ENCODE peak calls at places on chromosomes 1 and 21, in four cellular contexts. W is K562, D is GM12878, B is HepG2. T is an unnamed sample.

GRCh38 chr1:27366411-27367159 is at the start of gene MAP3K6:
- DNase-seq in D (no peak), W (peak; percentile 91), B (no peak), T (peak; percentile 85)

GRCh38 chr1:6133146-6133895 is 46.8 kb downstream of the CHD5 start:
- DNase-seq in W (no peak), B (no peak), D (no peak), T (no peak)

GRCh38 chr1:109149874-109150601 is 36.1 kb downstream of the ELAPOR1 start:
- DNase-seq in B (peak; percentile 47), W (no peak), D (no peak), T (no peak)

GRCh38 chr1:194369060-194369459 is 1182.6 kb upstream of the B3GALT2 start:
- DNase-seq in W (no peak), D (no peak), B (no peak), T (no peak)

GRCh38 chr21:16116798-16117197 is 387.0 kb downstream of the USP25 start:
- DNase-seq in B (no peak), W (no peak), D (no peak), T (no peak)

GRCh38 chr1:196059210-196059609 is 549.0 kb downstream of the KCNT2 start:
- DNase-seq in D (no peak), W (peak; percentile 13), B (no peak), T (no peak)

GRCh38 chr1:99292946-99293345 is 28.7 kb downstream of the PLPPR4 start:
- DNase-seq in W (no peak), B (no peak), D (no peak), T (no peak)

GRCh38 chr1:4972761-4973320 is 318.4 kb downstream of the AJAP1 start:
- DNase-seq in B (no peak), W (no peak), D (no peak), T (no peak)

GRCh38 chr1:156586323-156586722 is 5.3 kb upstream of the NAXE start:
- DNase-seq in D (no peak), W (no peak), B (no peak), T (no peak)

GRCh38 chr1:22284906-22285544 is 142.1 kb upstream of the WNT4 start:
- DNase-seq in B (no peak), W (no peak), D (no peak), T (no peak)

GRCh38 chr1:57307382-57307781 is 116.5 kb downstream of the DAB1 start:
- DNase-seq in B (no peak), W (peak; percentile 62), D (peak; percentile 3), T (no peak)

GRCh38 chr1:232990176-232990723 is 39.8 kb downstream of the NTPCR start:
- DNase-seq in W (no peak), D (no peak), B (no peak), T (no peak)

GRCh38 chr1:205598841-205599666 is 32.8 kb downstream of the ELK4 start:
- DNase-seq in D (no peak), W (no peak), B (no peak), T (no peak)
- TF ChIP-seq BRCA1 in D (no peak), W (no peak), B (no peak), T (no peak)

GRCh38 chr1:20063861-20064292 is 6.1 kb upstream of the PLA2G5 start:
- DNase-seq in D (no peak), B (peak; percentile 27), W (no peak), T (peak; percentile 14)

GRCh38 chr1:20057886-20058420 is 12.0 kb upstream of the PLA2G5 start:
- DNase-seq in B (no peak), W (no peak), D (no peak), T (no peak)

GRCh38 chr1:20061866-20062265 is 8.1 kb upstream of the PLA2G5 start:
- DNase-seq in B (no peak), W (no peak), D (no peak), T (no peak)

GRCh38 chr1:20059847-20060246 is 10.1 kb upstream of the PLA2G5 start:
- DNase-seq in W (no peak), B (no peak), D (no peak), T (no peak)

DNA sequence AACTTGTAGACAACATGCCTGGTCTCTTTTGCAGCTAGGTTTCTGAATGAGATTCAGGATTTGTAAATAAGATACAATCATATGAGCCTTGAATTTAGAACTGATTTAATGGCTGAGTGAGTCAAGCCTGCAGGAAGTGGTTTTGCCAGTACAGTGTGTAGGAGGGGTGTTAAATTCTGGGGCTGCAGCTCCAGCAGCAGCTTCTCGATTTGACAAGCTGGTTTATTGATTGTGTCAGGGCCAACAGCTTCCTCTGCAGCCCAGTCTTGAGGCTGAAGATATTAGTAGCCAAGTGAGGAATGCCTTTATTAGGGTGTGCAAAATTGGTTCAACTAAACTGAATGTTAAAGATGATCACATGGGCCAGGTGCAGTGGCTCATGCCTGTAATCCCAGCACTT is 11.5 kb upstream of the PLA2G5 start:
- DNase-seq in D (no peak), B (no peak), W (no peak), T (peak; percentile 2)
- TF ChIP-seq BRCA1 in D (no peak), B (no peak), W (no peak), T (no peak)

DNA sequence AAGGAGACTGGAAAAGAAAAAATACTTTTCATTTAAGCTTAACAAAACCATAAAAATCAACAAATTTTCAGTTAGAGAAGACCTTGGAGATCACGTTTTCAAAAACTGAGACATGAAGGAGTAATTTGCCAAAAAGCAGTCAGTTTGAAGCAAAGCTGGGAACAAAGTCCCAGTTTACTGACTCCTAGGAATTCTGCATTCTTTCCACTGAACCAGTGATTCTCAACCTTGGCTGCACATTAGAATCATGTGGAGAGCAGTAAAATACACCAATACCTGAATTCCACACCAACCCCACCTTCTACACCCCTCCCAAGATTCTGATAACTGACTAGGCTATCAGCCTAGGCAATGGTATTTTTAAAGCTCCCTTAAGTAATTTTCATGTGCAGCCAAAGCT is 73.5 kb downstream of the PRPF38A start:
- DNase-seq in W (no peak), B (peak; percentile 2), D (no peak), T (no peak)
- TF ChIP-seq BRCA1 in W (no peak), B (no peak), D (no peak), T (no peak)

GRCh38 chr1:15123925-15124324 is 29.6 kb upstream of the TMEM51 start:
- DNase-seq in W (no peak), D (no peak), B (no peak), T (no peak)

GRCh38 chr1:15123298-15123697 is 30.2 kb upstream of the TMEM51 start:
- DNase-seq in W (no peak), B (no peak), D (no peak), T (no peak)

GRCh38 chr1:15125101-15125745 is 28.3 kb upstream of the TMEM51 start:
- DNase-seq in B (no peak), D (no peak), W (no peak), T (no peak)

GRCh38 chr1:15122331-15122730 is 31.2 kb upstream of the TMEM51 start:
- DNase-seq in D (no peak), W (no peak), B (no peak), T (no peak)

DNA sequence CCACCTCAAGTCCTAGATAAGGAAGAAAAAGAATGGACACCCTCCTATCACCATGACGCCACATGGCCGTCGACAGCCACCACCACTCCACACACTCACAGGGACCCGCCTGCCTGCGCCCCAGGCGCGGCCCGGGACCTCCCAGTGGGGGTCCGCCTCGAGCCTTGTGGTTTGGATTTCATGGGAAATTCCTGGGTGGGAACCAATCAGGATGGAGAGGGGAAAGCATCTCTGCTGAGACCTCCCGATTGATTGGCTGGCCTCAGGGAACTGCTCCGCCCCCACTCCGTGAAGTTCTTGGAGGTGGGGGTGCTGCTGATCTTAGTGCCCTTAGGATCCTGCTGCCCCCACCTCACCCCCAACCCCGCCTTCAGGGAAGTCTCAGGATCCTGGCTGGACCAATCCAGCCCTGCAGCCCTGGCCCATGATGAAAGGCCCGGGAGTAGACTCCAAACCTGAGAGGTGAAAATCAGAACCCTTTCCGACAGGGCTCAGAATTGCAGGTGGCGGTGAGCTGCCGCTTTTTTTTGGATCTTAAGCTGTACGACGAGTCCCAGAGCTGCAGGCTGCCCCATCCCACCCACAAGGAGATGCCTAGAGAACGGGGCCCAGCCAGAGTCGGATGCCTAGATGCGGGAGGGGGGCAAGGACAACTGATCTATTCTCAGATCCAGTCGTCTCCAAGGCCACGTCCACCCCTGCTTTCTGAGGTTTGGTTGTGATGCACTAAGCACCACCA is 29.0 kb upstream of the TMEM51 start:
- DNase-seq in W (no peak), B (no peak), D (no peak), T (no peak)
- TF ChIP-seq BRCA1 in W (no peak), B (no peak), D (no peak), T (no peak)

GRCh38 chr1:230823835-230824485 is 44.4 kb downstream of the C1orf198 start:
- DNase-seq in D (no peak), B (no peak), W (peak; percentile 9), T (peak; percentile 20)

GRCh38 chr1:230825061-230825803 is 43.1 kb downstream of the C1orf198 start:
- DNase-seq in B (no peak), D (no peak), W (no peak), T (no peak)

GRCh38 chr1:230825804-230826160 is 42.5 kb downstream of the C1orf198 start:
- DNase-seq in W (no peak), B (no peak), D (no peak), T (peak; percentile 39)

GRCh38 chr1:230823421-230823820 is 44.9 kb downstream of the C1orf198 start:
- DNase-seq in D (no peak), W (no peak), B (no peak), T (no peak)

GRCh38 chr1:230824571-230825060 is 43.7 kb downstream of the C1orf198 start:
- DNase-seq in W (no peak), B (no peak), D (no peak), T (peak; percentile 24)
- TF ChIP-seq BRCA1 in W (no peak), B (no peak), D (no peak), T (no peak)

GRCh38 chr1:211741799-211742198 is 66.4 kb upstream of the NEK2 start:
- DNase-seq in D (no peak), W (no peak), B (no peak), T (no peak)
- TF ChIP-seq BRCA1 in D (no peak), W (no peak), B (no peak), T (no peak)

GRCh38 chr1:229156819-229157218 is 114.1 kb upstream of the RAB4A start:
- DNase-seq in W (no peak), B (peak; percentile 58), D (no peak), T (no peak)
- TF ChIP-seq BRCA1 in W (no peak), B (no peak), D (no peak), T (no peak)